ENCODE peak calls at places on chromosomes 5 and 9, in six cellular contexts. One of them, this sample, is unnamed.

GRCh38 chr5:34731435-34732232 is 75.5 kb downstream of the RAI14 start:
- DNase-seq in body of pancreas: no peak
- DNase-seq in uterus: no peak
- DNase-seq in spleen: no peak
- DNase-seq in HepG2: peak
- DNase-seq in tibial nerve: no peak
- DNase-seq in this sample: no peak

GRCh38 chr5:96008987-96009647 is 47.5 kb upstream of the ELL2 start:
- DNase-seq in tibial nerve: no peak
- DNase-seq in spleen: no peak
- DNase-seq in body of pancreas: no peak
- DNase-seq in HepG2: no peak
- DNase-seq in uterus: no peak
- DNase-seq in this sample: no peak

GRCh38 chr9:134784612-134785305 is 95.9 kb upstream of the FCN2 start:
- DNase-seq in tibial nerve: no peak
- DNase-seq in body of pancreas: no peak
- DNase-seq in spleen: no peak
- DNase-seq in HepG2: no peak
- DNase-seq in uterus: no peak
- DNase-seq in this sample: no peak

GRCh38 chr9:83432104-83432627 is 106.0 kb downstream of the FRMD3 start:
- DNase-seq in body of pancreas: peak
- DNase-seq in tibial nerve: peak
- DNase-seq in spleen: peak
- DNase-seq in uterus: peak
- DNase-seq in HepG2: peak
- DNase-seq in this sample: peak

GRCh38 chr5:8650197-8650596 is 781.2 kb downstream of the MTRR start:
- DNase-seq in uterus: no peak
- DNase-seq in HepG2: no peak
- DNase-seq in tibial nerve: no peak
- DNase-seq in body of pancreas: no peak
- DNase-seq in spleen: no peak
- DNase-seq in this sample: no peak

GRCh38 chr9:110427497-110428104 is 89.9 kb upstream of the TXNDC8 start:
- DNase-seq in tibial nerve: no peak
- DNase-seq in HepG2: peak
- DNase-seq in uterus: peak
- DNase-seq in body of pancreas: peak
- DNase-seq in spleen: no peak
- DNase-seq in this sample: no peak

GRCh38 chr5:169064093-169064492 is 236.8 kb downstream of the SLIT3 start:
- DNase-seq in uterus: no peak
- DNase-seq in HepG2: no peak
- DNase-seq in tibial nerve: no peak
- DNase-seq in spleen: no peak
- DNase-seq in body of pancreas: no peak
- DNase-seq in this sample: no peak

GRCh38 chr5:1488882-1489680 is 34.7 kb downstream of the LPCAT1 start:
- DNase-seq in HepG2: no peak
- DNase-seq in body of pancreas: no peak
- DNase-seq in uterus: no peak
- DNase-seq in spleen: no peak
- DNase-seq in tibial nerve: no peak
- DNase-seq in this sample: no peak

GRCh38 chr9:129981180-129981907 is 61.6 kb downstream of the FNBP1 start:
- DNase-seq in tibial nerve: no peak
- DNase-seq in HepG2: peak
- DNase-seq in uterus: no peak
- DNase-seq in body of pancreas: peak
- DNase-seq in spleen: no peak
- DNase-seq in this sample: no peak

GRCh38 chr9:136665704-136666363 is 3.1 kb downstream of the EGFL7 start:
- DNase-seq in tibial nerve: no peak
- DNase-seq in uterus: no peak
- DNase-seq in HepG2: no peak
- DNase-seq in spleen: no peak
- DNase-seq in body of pancreas: no peak
- DNase-seq in this sample: no peak

GRCh38 chr9:109771084-109771483 is 8.9 kb upstream of the PALM2AKAP2 start:
- DNase-seq in spleen: no peak
- DNase-seq in HepG2: no peak
- DNase-seq in uterus: no peak
- DNase-seq in tibial nerve: no peak
- DNase-seq in body of pancreas: no peak
- DNase-seq in this sample: no peak

GRCh38 chr9:89463986-89464901 is 33.7 kb downstream of the SEMA4D start:
- DNase-seq in tibial nerve: no peak
- DNase-seq in HepG2: no peak
- DNase-seq in spleen: peak
- DNase-seq in uterus: no peak
- DNase-seq in body of pancreas: no peak
- DNase-seq in this sample: peak

GRCh38 chr5:39331993-39332392 is 32.3 kb downstream of the C9 start:
- DNase-seq in spleen: no peak
- DNase-seq in HepG2: no peak
- DNase-seq in uterus: no peak
- DNase-seq in body of pancreas: no peak
- DNase-seq in tibial nerve: no peak
- DNase-seq in this sample: no peak

GRCh38 chr5:81192351-81192750 is 40.8 kb upstream of the CKMT2 start:
- DNase-seq in uterus: no peak
- DNase-seq in tibial nerve: no peak
- DNase-seq in body of pancreas: no peak
- DNase-seq in spleen: no peak
- DNase-seq in HepG2: no peak
- DNase-seq in this sample: no peak

GRCh38 chr5:172834570-172835245 is 657 bp downstream of the ERGIC1 start:
- DNase-seq in spleen: peak
- DNase-seq in tibial nerve: no peak
- DNase-seq in body of pancreas: peak
- DNase-seq in uterus: no peak
- DNase-seq in HepG2: peak
- DNase-seq in this sample: no peak

GRCh38 chr5:79133121-79133656 is 21.6 kb downstream of the BHMT start:
- DNase-seq in body of pancreas: no peak
- DNase-seq in uterus: no peak
- DNase-seq in tibial nerve: no peak
- DNase-seq in spleen: no peak
- DNase-seq in HepG2: peak
- DNase-seq in this sample: no peak

GRCh38 chr9:122217640-122218039 is 11.1 kb downstream of the LHX6 start:
- DNase-seq in HepG2: peak
- DNase-seq in tibial nerve: no peak
- DNase-seq in uterus: no peak
- DNase-seq in body of pancreas: no peak
- DNase-seq in spleen: no peak
- DNase-seq in this sample: no peak

GRCh38 chr9:106417685-106418084 is 445.3 kb upstream of the ZNF462 start:
- DNase-seq in body of pancreas: no peak
- DNase-seq in spleen: no peak
- DNase-seq in HepG2: no peak
- DNase-seq in tibial nerve: no peak
- DNase-seq in uterus: no peak
- DNase-seq in this sample: no peak

GRCh38 chr5:80408475-80408875 is 611 bp downstream of the ZFYVE16 start:
- DNase-seq in spleen: no peak
- DNase-seq in HepG2: peak
- DNase-seq in body of pancreas: peak
- DNase-seq in tibial nerve: no peak
- DNase-seq in uterus: no peak
- DNase-seq in this sample: peak

GRCh38 chr9:98087420-98088354 is 31.2 kb downstream of the NANS start:
- DNase-seq in HepG2: no peak
- DNase-seq in tibial nerve: no peak
- DNase-seq in body of pancreas: peak
- DNase-seq in uterus: peak
- DNase-seq in spleen: peak
- DNase-seq in this sample: no peak

GRCh38 chr9:92332577-92333287 is 7.0 kb downstream of the CENPP start:
- DNase-seq in body of pancreas: no peak
- DNase-seq in uterus: no peak
- DNase-seq in HepG2: no peak
- DNase-seq in tibial nerve: no peak
- DNase-seq in spleen: no peak
- DNase-seq in this sample: no peak

GRCh38 chr5:395156-395920 is 47.6 kb upstream of the EXOC3 start:
- DNase-seq in spleen: peak
- DNase-seq in HepG2: no peak
- DNase-seq in uterus: no peak
- DNase-seq in body of pancreas: no peak
- DNase-seq in tibial nerve: no peak
- DNase-seq in this sample: no peak

GRCh38 chr5:35369965-35370790 is 139.9 kb upstream of the PRLR start:
- DNase-seq in body of pancreas: no peak
- DNase-seq in spleen: no peak
- DNase-seq in HepG2: no peak
- DNase-seq in uterus: no peak
- DNase-seq in tibial nerve: no peak
- DNase-seq in this sample: no peak

GRCh38 chr5:23994581-23995370 is 487.4 kb downstream of the PRDM9 start:
- DNase-seq in tibial nerve: no peak
- DNase-seq in spleen: no peak
- DNase-seq in HepG2: peak
- DNase-seq in uterus: no peak
- DNase-seq in body of pancreas: no peak
- DNase-seq in this sample: no peak

DNA sequence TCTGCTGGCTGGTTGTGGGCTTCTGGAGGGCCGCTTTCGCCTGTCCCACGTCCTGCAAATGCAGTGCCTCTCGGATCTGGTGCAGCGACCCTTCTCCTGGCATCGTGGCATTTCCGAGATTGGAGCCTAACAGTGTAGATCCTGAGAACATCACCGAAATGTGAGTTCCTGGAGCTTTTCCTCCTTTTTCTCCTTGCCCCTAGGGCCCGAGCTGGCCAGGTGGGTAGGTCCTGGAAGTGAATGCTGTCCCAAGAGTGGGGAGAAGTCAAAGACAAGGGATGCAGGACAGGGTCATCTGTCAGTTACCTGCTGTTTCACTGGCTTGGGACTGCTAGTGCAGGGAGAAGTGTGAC is 1.2 kb downstream of the NTRK2 start:
- DNase-seq in spleen: no peak
- DNase-seq in HepG2: no peak
- DNase-seq in uterus: no peak
- DNase-seq in tibial nerve: no peak
- DNase-seq in body of pancreas: no peak
- DNase-seq in this sample: no peak
- H3K4me3 ChIP-seq in spleen: peak
- H3K4me3 ChIP-seq in HepG2: no peak
- H3K4me3 ChIP-seq in uterus: no peak
- H3K4me3 ChIP-seq in tibial nerve: peak
- H3K4me3 ChIP-seq in body of pancreas: no peak
- H3K4me3 ChIP-seq in this sample: peak

DNA sequence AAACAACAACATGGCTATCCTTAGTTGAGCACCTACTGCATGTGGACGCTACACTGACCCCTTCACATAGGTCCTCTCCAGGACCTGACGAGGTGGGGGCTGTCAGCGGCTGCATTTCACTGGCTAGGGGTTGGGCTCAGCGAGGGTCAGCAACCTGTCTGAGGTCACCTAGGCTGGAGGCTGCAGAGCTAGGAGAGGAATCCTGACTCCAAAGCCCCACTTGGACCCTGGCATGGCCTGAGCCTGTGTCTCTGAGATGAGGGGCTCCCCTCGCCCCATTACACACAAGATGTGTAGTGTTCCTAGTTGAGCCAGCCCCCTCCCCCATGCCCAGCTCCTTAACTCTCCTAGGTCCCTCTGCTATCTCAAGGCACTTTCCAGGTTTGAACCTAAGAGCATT is 15.6 kb downstream of the CXXC5 start:
- DNase-seq in uterus: no peak
- DNase-seq in HepG2: no peak
- DNase-seq in body of pancreas: peak
- DNase-seq in spleen: no peak
- DNase-seq in tibial nerve: no peak
- DNase-seq in this sample: no peak
- TF ChIP-seq POLR2A in uterus: no peak
- TF ChIP-seq POLR2A in HepG2: no peak
- TF ChIP-seq POLR2A in body of pancreas: no peak
- TF ChIP-seq POLR2A in spleen: no peak
- TF ChIP-seq POLR2A in tibial nerve: no peak
- TF ChIP-seq POLR2A in this sample: no peak

GRCh38 chr5:76546497-76547102 is 76.6 kb downstream of the F2RL2 start:
- DNase-seq in body of pancreas: no peak
- DNase-seq in spleen: no peak
- DNase-seq in uterus: no peak
- DNase-seq in HepG2: peak
- DNase-seq in tibial nerve: no peak
- DNase-seq in this sample: no peak
- H3K27ac ChIP-seq in body of pancreas: peak
- H3K27ac ChIP-seq in spleen: peak
- H3K27ac ChIP-seq in uterus: peak
- H3K27ac ChIP-seq in HepG2: no peak
- H3K27ac ChIP-seq in tibial nerve: peak
- H3K27ac ChIP-seq in this sample: peak

GRCh38 chr5:156328176-156328575 is 1.2 kb downstream of the SGCD start:
- DNase-seq in uterus: no peak
- DNase-seq in body of pancreas: no peak
- DNase-seq in spleen: no peak
- DNase-seq in HepG2: no peak
- DNase-seq in tibial nerve: no peak
- DNase-seq in this sample: no peak
- H3K4me3 ChIP-seq in uterus: peak
- H3K4me3 ChIP-seq in body of pancreas: no peak
- H3K4me3 ChIP-seq in spleen: no peak
- H3K4me3 ChIP-seq in HepG2: no peak
- H3K4me3 ChIP-seq in tibial nerve: no peak
- H3K4me3 ChIP-seq in this sample: no peak

GRCh38 chr9:69120380-69121154 is 53.5 kb upstream of the TJP2 start:
- DNase-seq in uterus: no peak
- DNase-seq in body of pancreas: peak
- DNase-seq in spleen: no peak
- DNase-seq in HepG2: peak
- DNase-seq in tibial nerve: no peak
- DNase-seq in this sample: peak
- TF ChIP-seq POLR2A in uterus: no peak
- TF ChIP-seq POLR2A in body of pancreas: peak
- TF ChIP-seq POLR2A in spleen: no peak
- TF ChIP-seq POLR2A in HepG2: no peak
- TF ChIP-seq POLR2A in tibial nerve: no peak
- TF ChIP-seq POLR2A in this sample: peak

GRCh38 chr5:11527994-11528393 is 376.3 kb downstream of the CTNND2 start:
- DNase-seq in tibial nerve: no peak
- DNase-seq in HepG2: no peak
- DNase-seq in uterus: no peak
- DNase-seq in body of pancreas: no peak
- DNase-seq in spleen: no peak
- DNase-seq in this sample: no peak
- H3K27ac ChIP-seq in tibial nerve: no peak
- H3K27ac ChIP-seq in HepG2: no peak
- H3K27ac ChIP-seq in uterus: no peak
- H3K27ac ChIP-seq in body of pancreas: no peak
- H3K27ac ChIP-seq in spleen: no peak
- H3K27ac ChIP-seq in this sample: no peak

GRCh38 chr5:146475906-146476305 is 28.8 kb downstream of the TCERG1 start:
- DNase-seq in uterus: no peak
- DNase-seq in spleen: no peak
- DNase-seq in HepG2: no peak
- DNase-seq in body of pancreas: no peak
- DNase-seq in tibial nerve: no peak
- DNase-seq in this sample: no peak
- H3K4me3 ChIP-seq in uterus: no peak
- H3K4me3 ChIP-seq in spleen: no peak
- H3K4me3 ChIP-seq in HepG2: no peak
- H3K4me3 ChIP-seq in body of pancreas: no peak
- H3K4me3 ChIP-seq in tibial nerve: no peak
- H3K4me3 ChIP-seq in this sample: no peak